ENCODE peak calls at places on chromosomes 3 and 15, in five cellular contexts. Q, Z, G, N and X are unnamed samples.
A peak's percentile ranks its signal among the peaks of the same experiment; 100 is the strongest.

GRCh38 chr15:23038741-23039150 is 623 bp downstream of the TUBGCP5 start:
- DNase-seq in G (peak; percentile 70), Q (peak; percentile 64), N (peak; percentile 69), Z (no peak), X (no peak)

GRCh38 chr15:25055356-25056068 is 100.7 kb downstream of the SNRPN start:
- DNase-seq in Z (no peak), Q (no peak), G (no peak), N (no peak), X (no peak)

GRCh38 chr3:175224051-175224450 is 364.9 kb downstream of the NAALADL2 start:
- DNase-seq in N (no peak), Q (peak; percentile 21), G (no peak), Z (no peak), X (no peak)

GRCh38 chr3:104805508-104805907 is 561.2 kb upstream of the ALCAM start:
- DNase-seq in G (no peak), Q (no peak), Z (no peak), N (no peak), X (no peak)

GRCh38 chr3:114293846-114294245 is at the start of gene TIGIT:
- DNase-seq in Q (no peak), G (no peak), N (no peak), Z (no peak), X (no peak)

GRCh38 chr3:120172070-120172469 is 77.8 kb upstream of the GSK3B start:
- DNase-seq in G (peak; percentile 87), Z (no peak), Q (peak; percentile 73), N (peak; percentile 48), X (no peak)

GRCh38 chr15:101293122-101293521 is 1.9 kb downstream of the SNRPA1 start:
- DNase-seq in Z (no peak), G (peak; percentile 5), Q (no peak), N (no peak), X (no peak)

GRCh38 chr3:69094467-69095205 is 9.9 kb downstream of the ARL6IP5 start:
- DNase-seq in Q (peak; percentile 23), N (peak; percentile 40), G (peak; percentile 51), Z (no peak), X (no peak)

GRCh38 chr15:92797168-92798052 is 102.7 kb upstream of the CHD2 start:
- DNase-seq in Q (peak; percentile 91), Z (peak; percentile 75), N (peak; percentile 88), G (peak; percentile 87), X (no peak)

GRCh38 chr15:49621327-49622210 is 721 bp downstream of the DTWD1 start:
- DNase-seq in G (peak; percentile 39), Z (no peak), N (peak; percentile 23), Q (peak; percentile 32), X (no peak)

GRCh38 chr3:40851836-40852235 is 327.1 kb downstream of the ZNF621 start:
- DNase-seq in N (no peak), Z (no peak), Q (no peak), G (no peak), X (no peak)

GRCh38 chr3:65666426-65667091 is 372.2 kb downstream of the MAGI1 start:
- DNase-seq in N (peak; percentile 23), Q (peak; percentile 21), Z (no peak), G (peak; percentile 19), X (no peak)

GRCh38 chr3:190718097-190718496 is 144.4 kb downstream of the GMNC start:
- DNase-seq in Z (no peak), N (no peak), G (peak; percentile 25), Q (no peak), X (no peak)

GRCh38 chr3:169526246-169526645 is 137.3 kb downstream of the MECOM start:
- DNase-seq in Z (no peak), Q (no peak), G (peak; percentile 42), N (no peak), X (no peak)

GRCh38 chr3:163261056-163261455 is 1764.4 kb downstream of the OTOL1 start:
- DNase-seq in Z (no peak), G (peak; percentile 40), N (no peak), Q (no peak), X (no peak)

GRCh38 chr15:70063284-70063991 is 34.3 kb downstream of the TLE3 start:
- DNase-seq in Z (no peak), Q (no peak), G (no peak), N (no peak), X (no peak)

GRCh38 chr3:196270499-196270898 is 17.0 kb downstream of the PCYT1A start:
- DNase-seq in Q (no peak), N (no peak), G (no peak), Z (no peak), X (no peak)

GRCh38 chr3:130870423-130870822 is 23.5 kb upstream of the ATP2C1 start:
- DNase-seq in Q (no peak), G (no peak), Z (no peak), N (no peak), X (no peak)

GRCh38 chr15:90249123-90249863 is at the start of gene TTLL13:
- DNase-seq in G (peak; percentile 79), Z (peak; percentile 50), N (peak; percentile 85), Q (peak; percentile 86), X (peak; percentile 50)

GRCh38 chr3:184485906-184486305 is 75.7 kb upstream of the EPHB3 start:
- DNase-seq in Z (no peak), Q (no peak), G (no peak), N (no peak), X (no peak)

GRCh38 chr3:180563411-180563810 is 38.6 kb upstream of the TTC14 start:
- DNase-seq in Z (no peak), Q (no peak), N (no peak), G (no peak), X (no peak)

GRCh38 chr15:98983333-98983732 is 24.3 kb downstream of the PGPEP1L start:
- DNase-seq in Z (peak; percentile 56), G (peak; percentile 85), Q (peak; percentile 67), N (peak; percentile 75), X (peak; percentile 45)

GRCh38 chr3:197001972-197002700 is 27.5 kb downstream of the MELTF start:
- DNase-seq in G (peak; percentile 18), Z (no peak), N (peak; percentile 24), Q (peak; percentile 16), X (no peak)

GRCh38 chr3:159236306-159236705 is 434.5 kb downstream of the MFSD1 start:
- DNase-seq in Q (peak; percentile 31), N (peak; percentile 44), G (peak; percentile 38), Z (no peak), X (no peak)

DNA sequence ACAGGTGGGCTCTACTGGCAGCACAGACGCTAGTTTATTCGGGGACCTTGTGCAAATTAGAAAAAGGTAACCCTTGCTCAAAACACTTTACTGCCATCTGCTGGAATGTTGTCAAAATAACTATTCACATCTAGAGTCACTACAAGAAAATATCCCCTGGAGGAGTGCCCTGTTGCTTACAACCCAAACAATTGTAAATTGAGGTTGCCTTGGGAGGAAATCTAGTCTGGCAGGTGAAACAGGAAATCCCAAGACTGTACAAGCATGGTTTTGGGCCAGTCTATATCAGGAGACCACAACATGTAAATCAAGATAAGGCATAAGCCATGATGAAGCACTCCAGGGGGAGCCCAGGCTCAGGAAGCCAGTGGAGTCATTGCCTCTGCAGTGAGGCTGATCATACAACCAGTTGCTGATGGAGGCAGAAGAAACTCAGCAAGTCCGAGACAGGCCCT is 136.8 kb upstream of the ACP3 start:
- DNase-seq in Q (peak; percentile 79), N (peak; percentile 82), G (peak; percentile 79), Z (no peak), X (peak; percentile 32)
- TF ChIP-seq CTCF in Q (peak; percentile 58), N (peak; percentile 65), G (peak; percentile 51), Z (peak; percentile 40), X (peak; percentile 54)

DNA sequence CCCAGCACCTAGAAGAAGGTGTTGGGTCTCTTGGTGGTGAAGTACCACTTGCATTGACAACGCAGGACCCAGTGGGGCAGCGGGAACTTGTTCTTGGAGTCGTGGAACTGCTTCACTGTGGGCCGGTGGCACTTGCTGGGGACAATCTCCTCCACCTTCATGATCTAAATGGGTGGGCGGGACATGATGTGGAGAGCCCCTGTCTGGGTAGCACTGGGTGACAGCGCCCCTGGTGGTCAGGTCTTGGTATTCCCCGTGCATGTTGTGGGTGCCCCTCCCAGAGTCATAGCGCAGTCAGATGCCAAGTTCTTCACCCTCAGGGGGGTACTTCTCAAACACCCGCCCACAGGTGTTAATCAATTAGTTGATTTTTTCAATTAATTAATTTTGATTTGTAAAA is 60.2 kb downstream of the AGBL1 start:
- DNase-seq in N (no peak), Q (no peak), G (no peak), Z (no peak), X (no peak)
- TF ChIP-seq CTCF in N (peak; percentile 8), Q (peak; percentile 1), G (no peak), Z (peak; percentile 26), X (no peak)

DNA sequence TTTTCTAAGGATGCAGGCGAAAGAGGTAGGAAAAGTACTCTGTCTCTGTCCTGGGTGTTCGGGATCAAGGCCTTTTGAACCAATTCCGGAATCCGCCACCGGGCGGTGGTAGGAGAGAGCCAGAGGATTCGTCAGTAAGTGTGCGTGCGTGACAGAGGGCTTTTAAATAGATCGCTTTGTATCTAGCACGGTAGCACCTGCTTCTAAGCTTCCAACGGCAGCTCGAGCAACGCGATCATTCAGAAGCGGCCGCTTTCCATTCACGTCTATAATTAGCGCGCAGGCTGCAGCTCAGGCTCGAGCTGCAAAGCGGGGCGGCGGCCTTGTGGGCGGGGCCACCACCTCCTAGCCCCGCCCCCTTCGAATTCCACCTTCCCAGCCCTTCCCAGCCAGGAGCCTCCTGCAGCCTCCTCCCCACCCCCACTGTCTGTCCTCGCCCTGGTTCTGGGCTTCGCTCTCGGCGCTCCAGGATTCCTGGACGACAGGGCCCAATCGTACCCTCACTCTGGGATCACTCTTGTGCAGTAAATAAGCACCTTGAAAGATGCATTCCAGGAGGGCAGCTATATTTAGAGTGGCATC is 224.3 kb upstream of the TPRG1 start:
- DNase-seq in Z (peak; percentile 52), N (peak; percentile 92), G (peak; percentile 86), Q (peak; percentile 87), X (peak; percentile 16)
- TF ChIP-seq CTCF in Z (peak; percentile 33), N (peak; percentile 53), G (peak; percentile 54), Q (peak; percentile 36), X (peak; percentile 38)

GRCh38 chr3:99532246-99532645 is 106.1 kb upstream of the COL8A1 start:
- DNase-seq in Z (peak; percentile 39), G (peak; percentile 94), N (peak; percentile 95), Q (peak; percentile 86), X (peak; percentile 29)
- TF ChIP-seq CTCF in Z (peak; percentile 76), G (peak; percentile 89), N (peak; percentile 94), Q (peak; percentile 88), X (peak; percentile 54)

DNA sequence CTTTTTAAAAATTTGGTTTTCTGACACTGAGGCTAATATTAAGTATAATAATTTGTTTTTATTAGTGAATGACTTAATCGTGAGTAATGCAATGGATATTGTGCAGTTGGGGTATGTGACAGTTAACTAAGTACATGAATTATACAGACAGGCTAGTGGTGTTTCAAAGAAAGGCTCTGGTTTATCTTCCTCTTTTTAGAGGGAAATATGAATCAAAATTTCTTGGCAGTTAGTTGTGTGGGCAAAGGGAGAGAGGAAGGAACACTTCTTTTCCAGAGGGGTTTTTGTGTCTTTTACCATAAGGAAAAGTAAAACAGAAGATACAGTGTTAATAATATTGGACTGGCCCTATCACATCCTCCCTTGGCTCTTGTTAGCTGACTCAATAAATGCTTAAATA is 2.7 kb downstream of the ZNF654 start:
- DNase-seq in Z (no peak), Q (no peak), N (no peak), G (peak; percentile 23), X (no peak)
- TF ChIP-seq CTCF in Z (no peak), Q (no peak), N (no peak), G (no peak), X (no peak)